ENCODE peak calls at places on chromosome 20, in nine cellular contexts. One of them, this sample, is unnamed.

GRCh38 chr20:53023717-53024116 is 51.6 kb downstream of the TSHZ2 start:
- DNase-seq in BJ: no peak
- DNase-seq in transverse colon: no peak
- DNase-seq in neural progenitor cell: no peak
- DNase-seq in nephron progenitor cell: no peak
- DNase-seq in endothelial cell: no peak
- DNase-seq in OCI-LY7: no peak
- DNase-seq in lower leg skin: no peak
- DNase-seq in heart left ventricle: no peak
- DNase-seq in this sample: no peak

GRCh38 chr20:13243826-13244376 is 22.8 kb downstream of the ISM1 start:
- DNase-seq in BJ: no peak
- DNase-seq in transverse colon: no peak
- DNase-seq in neural progenitor cell: no peak
- DNase-seq in nephron progenitor cell: no peak
- DNase-seq in endothelial cell: no peak
- DNase-seq in OCI-LY7: no peak
- DNase-seq in lower leg skin: no peak
- DNase-seq in heart left ventricle: no peak
- DNase-seq in this sample: no peak

GRCh38 chr20:53087034-53087777 is 115.0 kb downstream of the TSHZ2 start:
- DNase-seq in BJ: no peak
- DNase-seq in transverse colon: no peak
- DNase-seq in neural progenitor cell: no peak
- DNase-seq in nephron progenitor cell: no peak
- DNase-seq in endothelial cell: no peak
- DNase-seq in OCI-LY7: no peak
- DNase-seq in lower leg skin: no peak
- DNase-seq in heart left ventricle: no peak
- DNase-seq in this sample: no peak

GRCh38 chr20:53949319-53949839 is 121.0 kb downstream of the BCAS1 start:
- DNase-seq in BJ: peak
- DNase-seq in transverse colon: peak
- DNase-seq in neural progenitor cell: no peak
- DNase-seq in nephron progenitor cell: no peak
- DNase-seq in endothelial cell: no peak
- DNase-seq in OCI-LY7: no peak
- DNase-seq in lower leg skin: peak
- DNase-seq in heart left ventricle: peak
- DNase-seq in this sample: no peak

GRCh38 chr20:51461306-51461705 is 81.2 kb downstream of the NFATC2 start:
- DNase-seq in BJ: no peak
- DNase-seq in transverse colon: no peak
- DNase-seq in neural progenitor cell: no peak
- DNase-seq in nephron progenitor cell: no peak
- DNase-seq in endothelial cell: no peak
- DNase-seq in OCI-LY7: peak
- DNase-seq in lower leg skin: peak
- DNase-seq in heart left ventricle: no peak
- DNase-seq in this sample: no peak

GRCh38 chr20:38067717-38068365 is 34.3 kb downstream of the RPRD1B start:
- DNase-seq in BJ: no peak
- DNase-seq in transverse colon: no peak
- DNase-seq in neural progenitor cell: no peak
- DNase-seq in nephron progenitor cell: no peak
- DNase-seq in endothelial cell: no peak
- DNase-seq in OCI-LY7: no peak
- DNase-seq in lower leg skin: no peak
- DNase-seq in heart left ventricle: no peak
- DNase-seq in this sample: no peak

GRCh38 chr20:51679254-51679921 is 88.8 kb downstream of the ATP9A start:
- DNase-seq in BJ: no peak
- DNase-seq in transverse colon: no peak
- DNase-seq in neural progenitor cell: no peak
- DNase-seq in nephron progenitor cell: no peak
- DNase-seq in endothelial cell: no peak
- DNase-seq in OCI-LY7: no peak
- DNase-seq in lower leg skin: no peak
- DNase-seq in heart left ventricle: no peak
- DNase-seq in this sample: peak

GRCh38 chr20:2101057-2101934 is at the start of gene STK35:
- DNase-seq in BJ: no peak
- DNase-seq in transverse colon: peak
- DNase-seq in neural progenitor cell: no peak
- DNase-seq in nephron progenitor cell: no peak
- DNase-seq in endothelial cell: peak
- DNase-seq in OCI-LY7: peak
- DNase-seq in lower leg skin: peak
- DNase-seq in heart left ventricle: no peak
- DNase-seq in this sample: peak

GRCh38 chr20:10667077-10667401 is 6.8 kb downstream of the JAG1 start:
- DNase-seq in BJ: no peak
- DNase-seq in transverse colon: no peak
- DNase-seq in neural progenitor cell: peak
- DNase-seq in nephron progenitor cell: no peak
- DNase-seq in endothelial cell: no peak
- DNase-seq in OCI-LY7: no peak
- DNase-seq in lower leg skin: peak
- DNase-seq in heart left ventricle: peak
- DNase-seq in this sample: no peak

GRCh38 chr20:38947931-38948362 is 14.2 kb upstream of the DHX35 start:
- DNase-seq in BJ: no peak
- DNase-seq in transverse colon: no peak
- DNase-seq in neural progenitor cell: no peak
- DNase-seq in nephron progenitor cell: no peak
- DNase-seq in endothelial cell: no peak
- DNase-seq in OCI-LY7: no peak
- DNase-seq in lower leg skin: no peak
- DNase-seq in heart left ventricle: no peak
- DNase-seq in this sample: no peak

GRCh38 chr20:12056836-12057235 is 139.1 kb downstream of the BTBD3 start:
- DNase-seq in BJ: no peak
- DNase-seq in transverse colon: no peak
- DNase-seq in neural progenitor cell: peak
- DNase-seq in nephron progenitor cell: no peak
- DNase-seq in endothelial cell: no peak
- DNase-seq in OCI-LY7: no peak
- DNase-seq in lower leg skin: no peak
- DNase-seq in heart left ventricle: no peak
- DNase-seq in this sample: no peak

GRCh38 chr20:51380401-51381385 is 161.8 kb downstream of the NFATC2 start:
- DNase-seq in BJ: no peak
- DNase-seq in transverse colon: no peak
- DNase-seq in neural progenitor cell: no peak
- DNase-seq in nephron progenitor cell: no peak
- DNase-seq in endothelial cell: no peak
- DNase-seq in OCI-LY7: peak
- DNase-seq in lower leg skin: no peak
- DNase-seq in heart left ventricle: no peak
- DNase-seq in this sample: no peak

GRCh38 chr20:18750735-18751134 is 62.8 kb upstream of the SCP2D1 start:
- DNase-seq in BJ: no peak
- DNase-seq in transverse colon: no peak
- DNase-seq in neural progenitor cell: no peak
- DNase-seq in nephron progenitor cell: no peak
- DNase-seq in endothelial cell: no peak
- DNase-seq in OCI-LY7: no peak
- DNase-seq in lower leg skin: no peak
- DNase-seq in heart left ventricle: no peak
- DNase-seq in this sample: no peak

GRCh38 chr20:47691632-47692031 is 93.6 kb downstream of the SULF2 start:
- DNase-seq in BJ: no peak
- DNase-seq in transverse colon: no peak
- DNase-seq in neural progenitor cell: peak
- DNase-seq in nephron progenitor cell: no peak
- DNase-seq in endothelial cell: no peak
- DNase-seq in OCI-LY7: no peak
- DNase-seq in lower leg skin: no peak
- DNase-seq in heart left ventricle: no peak
- DNase-seq in this sample: no peak

GRCh38 chr20:41475507-41475906 is 108.9 kb upstream of the EMILIN3 start:
- DNase-seq in BJ: no peak
- DNase-seq in transverse colon: no peak
- DNase-seq in neural progenitor cell: no peak
- DNase-seq in nephron progenitor cell: no peak
- DNase-seq in endothelial cell: no peak
- DNase-seq in OCI-LY7: no peak
- DNase-seq in lower leg skin: no peak
- DNase-seq in heart left ventricle: no peak
- DNase-seq in this sample: no peak

GRCh38 chr20:3846740-3847418 is at the start of gene MAVS:
- DNase-seq in BJ: no peak
- DNase-seq in transverse colon: peak
- DNase-seq in neural progenitor cell: peak
- DNase-seq in nephron progenitor cell: peak
- DNase-seq in endothelial cell: peak
- DNase-seq in OCI-LY7: peak
- DNase-seq in lower leg skin: peak
- DNase-seq in heart left ventricle: peak
- DNase-seq in this sample: peak
- TF ChIP-seq CTCF in BJ: no peak
- TF ChIP-seq CTCF in transverse colon: no peak
- TF ChIP-seq CTCF in neural progenitor cell: peak
- TF ChIP-seq CTCF in nephron progenitor cell: no peak
- TF ChIP-seq CTCF in endothelial cell: no peak
- TF ChIP-seq CTCF in OCI-LY7: peak
- TF ChIP-seq CTCF in lower leg skin: no peak
- TF ChIP-seq CTCF in heart left ventricle: no peak
- TF ChIP-seq CTCF in this sample: no peak

GRCh38 chr20:25294459-25295385 is 46.8 kb downstream of the PYGB start:
- DNase-seq in BJ: no peak
- DNase-seq in transverse colon: peak
- DNase-seq in neural progenitor cell: peak
- DNase-seq in nephron progenitor cell: peak
- DNase-seq in endothelial cell: peak
- DNase-seq in OCI-LY7: peak
- DNase-seq in lower leg skin: no peak
- DNase-seq in heart left ventricle: peak
- DNase-seq in this sample: peak
- TF ChIP-seq CTCF in BJ: peak
- TF ChIP-seq CTCF in transverse colon: peak
- TF ChIP-seq CTCF in neural progenitor cell: peak
- TF ChIP-seq CTCF in nephron progenitor cell: peak
- TF ChIP-seq CTCF in endothelial cell: peak
- TF ChIP-seq CTCF in OCI-LY7: peak
- TF ChIP-seq CTCF in lower leg skin: no peak
- TF ChIP-seq CTCF in heart left ventricle: peak
- TF ChIP-seq CTCF in this sample: peak

DNA sequence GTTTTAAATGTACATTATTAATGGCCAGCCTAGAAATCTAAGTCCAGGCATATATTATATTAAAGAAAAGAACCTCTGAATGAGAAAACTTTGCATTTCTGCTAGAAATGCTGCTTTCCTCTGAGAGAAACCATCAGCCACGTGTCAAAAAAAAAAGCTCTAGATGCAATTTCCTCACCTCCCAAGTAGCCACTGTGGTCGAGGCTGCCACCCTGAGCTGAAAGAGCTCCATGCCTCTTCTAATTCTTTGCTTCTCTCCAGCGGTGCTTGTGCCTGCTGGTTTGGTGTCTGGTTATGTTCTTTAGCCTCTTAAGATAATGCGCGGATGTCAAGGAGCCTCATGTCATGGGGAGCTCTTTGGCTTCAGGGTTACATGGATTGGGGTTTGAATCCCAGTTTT is 316.0 kb downstream of the TFAP2C start:
- DNase-seq in BJ: no peak
- DNase-seq in transverse colon: no peak
- DNase-seq in neural progenitor cell: no peak
- DNase-seq in nephron progenitor cell: no peak
- DNase-seq in endothelial cell: no peak
- DNase-seq in OCI-LY7: peak
- DNase-seq in lower leg skin: no peak
- DNase-seq in heart left ventricle: no peak
- DNase-seq in this sample: no peak
- TF ChIP-seq CTCF in BJ: peak
- TF ChIP-seq CTCF in transverse colon: no peak
- TF ChIP-seq CTCF in neural progenitor cell: no peak
- TF ChIP-seq CTCF in nephron progenitor cell: no peak
- TF ChIP-seq CTCF in endothelial cell: no peak
- TF ChIP-seq CTCF in OCI-LY7: peak
- TF ChIP-seq CTCF in lower leg skin: no peak
- TF ChIP-seq CTCF in heart left ventricle: no peak
- TF ChIP-seq CTCF in this sample: no peak

GRCh38 chr20:63226020-63226943 is 9.4 kb upstream of the BIRC7 start:
- DNase-seq in BJ: no peak
- DNase-seq in transverse colon: no peak
- DNase-seq in neural progenitor cell: no peak
- DNase-seq in nephron progenitor cell: no peak
- DNase-seq in endothelial cell: no peak
- DNase-seq in OCI-LY7: no peak
- DNase-seq in lower leg skin: no peak
- DNase-seq in heart left ventricle: no peak
- DNase-seq in this sample: no peak

GRCh38 chr20:63223121-63223825 is 7.3 kb upstream of the YTHDF1 start:
- DNase-seq in BJ: no peak
- DNase-seq in transverse colon: peak
- DNase-seq in neural progenitor cell: peak
- DNase-seq in nephron progenitor cell: peak
- DNase-seq in endothelial cell: peak
- DNase-seq in OCI-LY7: peak
- DNase-seq in lower leg skin: no peak
- DNase-seq in heart left ventricle: no peak
- DNase-seq in this sample: no peak

GRCh38 chr20:63223826-63224207 is 7.9 kb upstream of the YTHDF1 start:
- DNase-seq in BJ: no peak
- DNase-seq in transverse colon: no peak
- DNase-seq in neural progenitor cell: no peak
- DNase-seq in nephron progenitor cell: no peak
- DNase-seq in endothelial cell: no peak
- DNase-seq in OCI-LY7: no peak
- DNase-seq in lower leg skin: no peak
- DNase-seq in heart left ventricle: no peak
- DNase-seq in this sample: no peak

GRCh38 chr20:63225082-63225454 is 9.1 kb upstream of the YTHDF1 start:
- DNase-seq in BJ: no peak
- DNase-seq in transverse colon: no peak
- DNase-seq in neural progenitor cell: no peak
- DNase-seq in nephron progenitor cell: no peak
- DNase-seq in endothelial cell: no peak
- DNase-seq in OCI-LY7: no peak
- DNase-seq in lower leg skin: no peak
- DNase-seq in heart left ventricle: no peak
- DNase-seq in this sample: no peak

DNA sequence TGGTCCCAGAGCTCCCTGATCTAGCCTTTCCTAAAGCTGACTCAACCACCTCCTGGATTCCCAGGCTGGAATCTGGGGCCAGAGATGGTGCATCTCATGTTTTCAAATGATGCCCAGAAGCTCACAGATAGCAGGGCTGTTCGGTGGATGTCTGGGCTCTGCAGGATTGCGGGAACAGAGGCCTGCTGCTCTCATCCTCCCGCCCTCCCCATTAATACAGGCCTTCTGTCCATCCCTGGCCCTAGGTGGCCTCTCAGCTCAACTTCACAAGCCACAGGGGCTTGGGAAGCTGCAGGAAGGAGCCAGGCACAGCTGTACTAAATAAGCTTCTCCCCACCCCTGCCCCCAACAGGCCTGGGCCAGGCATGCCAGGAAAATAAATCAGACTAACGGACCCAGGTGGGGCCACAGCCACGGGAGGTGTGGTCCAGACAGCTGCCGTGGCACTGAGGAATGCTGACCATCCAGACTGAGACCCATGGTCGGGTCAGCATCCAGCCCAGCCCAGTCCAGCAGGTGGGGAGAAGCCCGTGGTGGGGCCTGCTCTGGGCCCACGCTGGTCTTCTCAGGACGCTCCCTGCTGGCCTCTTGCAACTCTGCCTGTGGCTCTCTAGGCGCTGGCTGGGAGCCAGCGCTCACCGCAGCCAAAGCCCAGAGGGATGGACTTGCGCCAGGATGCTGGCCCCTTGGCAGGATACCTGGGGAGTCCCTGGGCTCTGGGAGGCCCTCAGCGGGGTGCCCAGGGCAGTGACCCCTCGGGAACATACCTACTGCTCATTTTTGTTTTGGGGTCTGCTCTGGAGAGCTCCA is 8.5 kb upstream of the YTHDF1 start:
- DNase-seq in BJ: no peak
- DNase-seq in transverse colon: peak
- DNase-seq in neural progenitor cell: peak
- DNase-seq in nephron progenitor cell: no peak
- DNase-seq in endothelial cell: no peak
- DNase-seq in OCI-LY7: no peak
- DNase-seq in lower leg skin: no peak
- DNase-seq in heart left ventricle: peak
- DNase-seq in this sample: no peak
- TF ChIP-seq CTCF in BJ: peak
- TF ChIP-seq CTCF in transverse colon: peak
- TF ChIP-seq CTCF in neural progenitor cell: no peak
- TF ChIP-seq CTCF in nephron progenitor cell: no peak
- TF ChIP-seq CTCF in endothelial cell: no peak
- TF ChIP-seq CTCF in OCI-LY7: no peak
- TF ChIP-seq CTCF in lower leg skin: no peak
- TF ChIP-seq CTCF in heart left ventricle: no peak
- TF ChIP-seq CTCF in this sample: no peak